ENCODE peak calls at places on chromosome 16, in ten cellular contexts. N is left ventricle myocardium inferior, V is bronchial epithelial cell, W is stomach, J is ovary, S is heart right ventricle, E is GM12864, T is lower leg skin, A is AG04449, Y is PC-3. Q is an unnamed sample.

GRCh38 chr16:31734265-31734664 is 139.3 kb upstream of the ZNF267 start:
- DNase-seq in N (no peak), V (no peak), W (no peak), J (no peak), S (no peak), E (no peak), T (no peak), A (no peak), Y (no peak), Q (no peak)

GRCh38 chr16:78289844-78290277 is 190.4 kb downstream of the WWOX start:
- DNase-seq in N (no peak), V (no peak), W (no peak), J (no peak), S (no peak), E (no peak), T (no peak), A (no peak), Y (no peak), Q (no peak)

GRCh38 chr16:1674751-1675664 is 3.1 kb upstream of the JPT2 start:
- DNase-seq in N (no peak), V (peak), W (no peak), J (no peak), S (no peak), E (no peak), T (no peak), A (no peak), Y (peak), Q (no peak)

GRCh38 chr16:81610144-81610842 is 165.7 kb downstream of the CMIP start:
- DNase-seq in N (peak), V (no peak), W (peak), J (peak), S (peak), E (no peak), T (peak), A (no peak), Y (peak), Q (no peak)

GRCh38 chr16:81937305-81938038 is 73.8 kb downstream of the SDR42E1 start:
- DNase-seq in N (peak), V (peak), W (no peak), J (no peak), S (no peak), E (no peak), T (no peak), A (no peak), Y (no peak), Q (no peak)

GRCh38 chr16:89815639-89816348 is 653 bp downstream of the FANCA start:
- DNase-seq in N (no peak), V (no peak), W (no peak), J (no peak), S (no peak), E (no peak), T (no peak), A (no peak), Y (peak), Q (no peak)

GRCh38 chr16:64736887-64737286 is 385.0 kb downstream of the CDH11 start:
- DNase-seq in N (no peak), V (no peak), W (no peak), J (no peak), S (no peak), E (no peak), T (no peak), A (no peak), Y (no peak), Q (no peak)

GRCh38 chr16:66127459-66128362 is 238.8 kb upstream of the CDH5 start:
- DNase-seq in N (no peak), V (no peak), W (no peak), J (no peak), S (peak), E (no peak), T (peak), A (no peak), Y (peak), Q (no peak)

GRCh38 chr16:14350626-14351025 is 279.4 kb downstream of the PARN start:
- DNase-seq in N (no peak), V (no peak), W (no peak), J (no peak), S (no peak), E (no peak), T (no peak), A (no peak), Y (no peak), Q (no peak)
- TF ChIP-seq CTCF in N (no peak), V (no peak), W (no peak), J (no peak), S (no peak), E (no peak), T (no peak), A (no peak), Y (no peak), Q (no peak)

GRCh38 chr16:71830359-71830758 is 15.4 kb upstream of the ATXN1L start:
- DNase-seq in N (no peak), V (no peak), W (no peak), J (no peak), S (no peak), E (no peak), T (no peak), A (no peak), Y (no peak), Q (no peak)
- H3K4me3 ChIP-seq in N (no peak), V (no peak), W (no peak), J (no peak), S (no peak), E (no peak), T (no peak), A (no peak), Y (no peak), Q (no peak)

GRCh38 chr16:57775661-57776469 is 26.4 kb downstream of the KIFC3 start:
- DNase-seq in N (no peak), V (no peak), W (no peak), J (no peak), S (no peak), E (no peak), T (no peak), A (no peak), Y (no peak), Q (no peak)
- TF ChIP-seq CTCF in N (no peak), V (no peak), W (no peak), J (no peak), S (peak), E (peak), T (no peak), A (no peak), Y (peak), Q (peak)

DNA sequence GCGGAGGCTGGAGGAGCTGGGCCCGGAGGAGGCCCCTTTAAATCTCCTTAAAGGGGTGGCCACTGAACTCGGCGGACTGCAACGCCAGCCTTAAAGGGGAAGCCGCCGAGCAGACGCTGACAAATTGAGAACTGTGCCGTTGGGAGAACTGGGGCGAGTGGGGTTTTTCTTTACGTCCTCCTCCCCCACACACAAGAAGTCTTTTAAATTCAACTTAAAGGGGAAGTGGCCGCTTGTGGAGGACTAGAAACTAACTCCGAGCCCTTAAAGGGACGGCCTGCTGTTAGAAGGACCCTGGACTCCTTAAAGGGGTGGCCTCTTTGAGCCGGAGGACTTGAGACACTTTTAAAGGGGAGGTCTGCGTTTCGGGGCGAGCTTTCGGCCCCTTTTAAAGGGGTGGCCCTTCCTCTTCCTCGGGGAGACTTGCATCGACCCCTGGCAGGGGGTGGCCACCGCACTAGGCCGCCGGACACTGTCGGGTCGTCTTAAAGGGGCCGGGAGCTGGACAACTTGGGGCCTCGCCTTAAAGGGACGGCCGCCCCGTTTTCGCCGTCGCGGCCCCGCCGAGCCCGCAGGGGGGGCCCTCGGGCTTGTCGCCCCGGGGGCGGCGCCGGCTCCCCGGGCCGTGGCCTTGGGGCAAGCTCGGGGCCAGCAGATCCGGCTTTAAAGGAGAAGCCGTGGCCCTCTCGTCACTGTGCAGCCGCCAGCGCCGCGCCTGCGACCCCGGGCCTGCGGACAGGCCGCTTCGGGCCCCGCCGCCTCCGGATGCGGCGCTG is 688 bp downstream of the FBRS start:
- DNase-seq in N (peak), V (peak), W (peak), J (peak), S (peak), E (peak), T (peak), A (peak), Y (peak), Q (peak)
- H3K4me3 ChIP-seq in N (peak), V (peak), W (peak), J (peak), S (peak), E (peak), T (peak), A (peak), Y (peak), Q (peak)

DNA sequence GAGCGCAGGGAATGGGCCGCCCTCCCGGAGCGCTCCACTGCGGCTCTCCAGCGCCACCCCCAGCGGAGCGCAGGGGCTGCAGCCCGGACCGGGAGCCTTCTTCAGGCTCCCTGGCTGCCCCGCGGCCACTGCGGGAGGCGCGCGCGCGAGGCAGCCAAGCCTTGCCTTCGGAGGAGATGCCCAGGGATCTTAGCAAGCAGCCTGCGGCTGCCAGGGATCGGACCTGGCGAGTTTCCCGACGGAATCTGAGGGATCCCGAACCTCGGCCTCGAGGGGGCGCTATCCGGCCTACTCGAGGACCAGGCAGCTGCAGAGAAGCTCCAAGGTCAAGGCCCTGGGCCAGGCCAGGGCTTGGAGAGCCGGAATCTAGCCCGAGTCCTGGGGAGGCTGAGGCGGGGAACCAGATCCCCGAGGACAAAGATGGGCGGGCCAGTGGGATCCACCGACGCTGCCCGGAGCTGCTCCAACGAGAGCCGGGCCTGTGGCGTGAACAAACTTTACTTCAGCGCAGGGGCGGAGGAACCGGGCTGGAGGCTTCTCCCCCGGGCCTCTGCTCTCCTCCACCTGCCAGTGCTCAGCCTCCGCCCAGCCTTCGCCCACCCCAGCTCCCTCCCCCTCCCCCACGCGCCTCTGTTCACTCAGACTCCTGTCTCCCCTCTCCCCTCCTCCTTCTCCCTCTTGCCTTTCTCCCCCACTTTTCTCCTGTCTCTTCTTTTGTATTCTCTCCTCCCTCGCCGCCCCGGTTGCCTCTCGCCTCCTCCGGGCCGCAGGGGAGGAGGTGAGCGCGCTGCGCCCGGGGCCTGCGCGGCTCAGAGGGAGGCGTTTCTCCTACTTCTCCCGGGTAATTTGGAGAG is at the start of gene IRX6:
- DNase-seq in N (peak), V (no peak), W (no peak), J (peak), S (peak), E (no peak), T (peak), A (no peak), Y (no peak), Q (peak)
- TF ChIP-seq CTCF in N (peak), V (peak), W (no peak), J (no peak), S (peak), E (peak), T (no peak), A (no peak), Y (peak), Q (no peak)

GRCh38 chr16:15897834-15898254 is 9.4 kb upstream of the CEP20 start:
- DNase-seq in N (no peak), V (peak), W (no peak), J (no peak), S (no peak), E (peak), T (peak), A (no peak), Y (peak), Q (no peak)
- H3K4me3 ChIP-seq in N (no peak), V (no peak), W (no peak), J (no peak), S (no peak), E (no peak), T (no peak), A (peak), Y (peak), Q (no peak)

Q was measured in LNCaP clone FGC.